ENCODE peak calls at places on chromosomes 16 and 17, in nine cellular contexts. T is lung; N is vagina; O is thoracic aorta; L is uterus; A is naive thymus-derived CD4-positive, alpha-beta T cell; C is colonic mucosa; U is K562; Y is CD8-positive, alpha-beta memory T cell. D is an unnamed sample.

GRCh38 chr17:4199818-4200402 is 56.9 kb downstream of the CYB5D2 start:
- DNase-seq in T (no peak), N (no peak), O (no peak), L (no peak), A (peak; percentile 36), C (no peak), U (peak; percentile 57), Y (peak; percentile 41), D (no peak)

GRCh38 chr17:16304832-16305231 is 48.4 kb downstream of the CENPV start:
- DNase-seq in T (no peak), N (no peak), O (no peak), L (no peak), A (peak; percentile 14), C (no peak), U (peak; percentile 54), Y (no peak), D (no peak)

GRCh38 chr16:58511933-58512815 is 3.1 kb upstream of the SETD6 start:
- DNase-seq in T (peak; percentile 76), N (no peak), O (peak; percentile 38), L (peak; percentile 58), A (peak; percentile 74), C (peak; percentile 84), U (peak; percentile 89), Y (peak; percentile 69), D (peak; percentile 63)

GRCh38 chr16:7304257-7304656 is 28.4 kb upstream of the RBFOX1 start:
- DNase-seq in T (no peak), N (no peak), O (no peak), L (no peak), A (no peak), C (no peak), U (no peak), Y (no peak), D (no peak)

GRCh38 chr17:67180275-67180674 is 64.7 kb downstream of the HELZ start:
- DNase-seq in T (no peak), N (no peak), O (no peak), L (no peak), A (no peak), C (no peak), U (no peak), Y (no peak), D (no peak)

GRCh38 chr16:10589106-10589505 is 8.7 kb upstream of the EMP2 start:
- DNase-seq in T (no peak), N (no peak), O (no peak), L (no peak), A (no peak), C (no peak), U (no peak), Y (no peak), D (no peak)

GRCh38 chr16:68707341-68708152 is 29.5 kb upstream of the CDH1 start:
- DNase-seq in T (peak; percentile 76), N (no peak), O (no peak), L (no peak), A (no peak), C (peak; percentile 79), U (peak; percentile 63), Y (no peak), D (peak; percentile 66)

GRCh38 chr17:48542956-48543853 is 1.7 kb downstream of the HOXB2 start:
- DNase-seq in T (no peak), N (no peak), O (no peak), L (no peak), A (peak; percentile 55), C (peak; percentile 62), U (peak; percentile 79), Y (peak; percentile 73), D (no peak)

GRCh38 chr16:87207509-87207908 is 109.7 kb downstream of the C16orf95 start:
- DNase-seq in T (no peak), N (no peak), O (no peak), L (no peak), A (no peak), C (no peak), U (no peak), Y (no peak), D (no peak)

GRCh38 chr17:48307814-48308411 is 122.1 kb downstream of the SKAP1 start:
- DNase-seq in T (peak; percentile 36), N (no peak), O (no peak), L (peak; percentile 33), A (peak; percentile 41), C (peak; percentile 53), U (peak; percentile 76), Y (peak; percentile 29), D (peak; percentile 42)

GRCh38 chr16:47236716-47237115 is 93.0 kb upstream of the NETO2 start:
- DNase-seq in T (no peak), N (no peak), O (no peak), L (no peak), A (no peak), C (no peak), U (no peak), Y (no peak), D (no peak)

GRCh38 chr16:82337355-82337754 is 167.3 kb upstream of the MPHOSPH6 start:
- DNase-seq in T (no peak), N (no peak), O (no peak), L (no peak), A (no peak), C (no peak), U (no peak), Y (no peak), D (no peak)

GRCh38 chr16:82341146-82341669 is 171.2 kb upstream of the MPHOSPH6 start:
- DNase-seq in T (no peak), N (no peak), O (no peak), L (no peak), A (no peak), C (no peak), U (no peak), Y (no peak), D (no peak)

GRCh38 chr16:82345318-82345717 is 175.3 kb upstream of the MPHOSPH6 start:
- DNase-seq in T (no peak), N (no peak), O (no peak), L (no peak), A (no peak), C (no peak), U (no peak), Y (no peak), D (no peak)

GRCh38 chr16:82344157-82344556 is 174.1 kb upstream of the MPHOSPH6 start:
- DNase-seq in T (no peak), N (no peak), O (no peak), L (no peak), A (no peak), C (no peak), U (no peak), Y (no peak), D (peak; percentile 41)

DNA sequence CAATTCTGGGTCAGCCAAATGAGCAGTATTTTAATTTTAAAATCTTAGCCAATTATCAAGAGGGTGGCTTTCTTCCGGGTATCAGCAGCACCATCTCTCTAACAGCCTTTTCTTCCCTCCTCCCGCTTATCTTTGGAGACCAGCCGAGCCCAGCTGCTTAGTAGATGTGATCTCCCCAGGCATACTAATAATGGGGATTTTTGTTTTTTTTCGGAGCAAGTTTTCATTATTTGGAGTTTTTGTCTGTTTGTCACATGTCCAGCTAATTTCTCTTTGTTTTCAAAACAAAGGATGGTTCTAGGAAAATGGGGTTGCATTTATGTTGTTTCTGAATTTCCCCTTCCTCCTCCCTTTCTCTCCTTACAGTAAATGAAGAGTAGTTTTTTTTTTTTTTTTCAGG is 170.5 kb upstream of the MPHOSPH6 start:
- DNase-seq in T (no peak), N (no peak), O (no peak), L (no peak), A (no peak), C (no peak), U (no peak), Y (no peak), D (no peak)
- H3K27ac ChIP-seq in T (no peak overlapping the region), N (no peak overlapping the region), O (no peak overlapping the region), L (no peak overlapping the region), A (no peak overlapping the region), C (no peak overlapping the region), U (no peak overlapping the region), Y (no peak overlapping the region), D (no peak overlapping the region)

GRCh38 chr17:45164734-45165269 is 3.1 kb downstream of the HEXIM2 start:
- DNase-seq in T (no peak), N (no peak), O (no peak), L (no peak), A (no peak), C (no peak), U (no peak), Y (no peak), D (no peak)
- H3K27ac ChIP-seq in T (no peak overlapping the region), N (no peak overlapping the region), O (no peak overlapping the region), L (no peak overlapping the region), A (no peak overlapping the region), C (no peak overlapping the region), U (no peak overlapping the region), Y (no peak overlapping the region), D (no peak overlapping the region)

DNA sequence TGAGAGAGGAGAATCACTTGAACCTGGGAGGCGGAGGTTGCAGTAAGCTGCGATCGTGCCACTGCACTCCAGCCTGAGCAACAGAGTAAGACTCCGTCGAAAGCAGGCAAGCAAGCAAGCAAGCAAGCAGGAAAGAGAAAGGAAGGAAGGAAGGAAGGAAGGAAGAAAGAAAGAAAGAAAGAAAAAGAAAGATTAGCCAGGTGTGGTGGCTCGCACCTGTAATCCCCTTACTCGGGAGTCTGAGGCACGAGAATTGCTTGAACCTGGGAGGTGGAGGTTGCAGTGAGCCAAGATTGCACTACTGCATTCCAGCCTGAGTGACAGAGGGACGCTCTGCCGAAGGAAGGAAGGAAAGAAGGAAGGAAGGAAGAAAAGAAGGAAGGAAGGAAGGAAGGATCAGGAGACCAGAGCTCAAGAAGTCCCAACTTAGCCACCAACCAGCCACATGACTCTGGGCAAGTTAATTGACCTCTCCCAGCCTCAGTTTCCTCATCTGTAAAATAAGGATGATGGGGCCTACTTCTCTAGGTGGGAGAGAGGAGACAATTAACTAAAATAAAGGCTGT is 6.5 kb downstream of the GFAP start:
- DNase-seq in T (no peak), N (no peak), O (no peak), L (no peak), A (no peak), C (no peak), U (no peak), Y (no peak), D (no peak)
- H3K27ac ChIP-seq in T (no peak overlapping the region), N (no peak overlapping the region), O (no peak overlapping the region), L (no peak overlapping the region), A (no peak overlapping the region), C (no peak overlapping the region), U (no peak overlapping the region), Y (no peak overlapping the region), D (no peak overlapping the region)

DNA sequence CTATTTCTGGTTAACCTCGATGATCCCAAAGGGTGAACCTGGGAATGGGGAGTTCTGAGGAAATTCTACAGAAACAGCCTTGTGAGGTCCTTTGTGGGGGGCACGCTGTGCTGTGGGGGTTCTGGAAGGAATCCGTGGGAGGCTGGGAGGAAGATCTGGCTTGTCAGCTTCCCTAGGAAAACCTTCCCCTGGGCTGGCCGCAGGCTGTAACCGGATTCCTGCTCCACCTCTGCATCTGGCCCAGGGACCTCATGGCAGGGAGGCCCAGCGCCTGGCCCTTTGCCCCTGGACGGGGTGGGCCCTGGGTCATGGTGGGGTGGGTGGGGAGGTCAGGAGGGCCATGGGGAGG is 3.3 kb upstream of the MEOX1 start:
- DNase-seq in T (no peak), N (no peak), O (no peak), L (peak; percentile 39), A (no peak), C (no peak), U (no peak), Y (no peak), D (no peak)
- H3K27ac ChIP-seq in T (no peak overlapping the region), N (peak overlapping the region; percentile 65), O (no peak overlapping the region), L (peak overlapping the region; percentile 70), A (no peak overlapping the region), C (no peak overlapping the region), U (no peak overlapping the region), Y (no peak overlapping the region), D (no peak overlapping the region)

DNA sequence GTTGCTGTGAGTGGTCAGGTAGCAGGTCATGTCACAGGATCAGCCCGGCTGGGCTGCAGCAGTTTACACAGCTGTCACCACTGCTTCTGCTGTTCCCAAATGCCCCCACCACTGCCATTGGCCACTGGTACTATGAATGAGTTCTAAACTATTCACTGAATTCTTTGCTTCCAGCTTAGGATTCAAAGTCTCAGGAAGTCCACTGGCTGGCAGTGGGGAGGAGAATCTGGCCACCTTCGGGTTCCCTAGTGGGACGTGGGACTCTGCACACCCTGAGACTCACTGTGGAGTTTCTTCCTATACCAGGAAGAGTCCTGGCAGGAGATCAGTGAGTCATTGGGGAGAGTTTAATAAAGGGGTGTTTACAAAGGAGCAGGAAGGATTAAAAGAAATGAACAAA is 6.9 kb downstream of the MT1X start:
- DNase-seq in T (no peak), N (no peak), O (no peak), L (no peak), A (no peak), C (no peak), U (no peak), Y (no peak), D (no peak)
- H3K27ac ChIP-seq in T (no peak overlapping the region), N (no peak overlapping the region), O (no peak overlapping the region), L (no peak overlapping the region), A (no peak overlapping the region), C (no peak overlapping the region), U (no peak overlapping the region), Y (no peak overlapping the region), D (no peak overlapping the region)